ENCODE peak calls at places on chromosomes 1 and 21, in four cellular contexts. G is BJ, O is A549, I is HL-60. Q is an unnamed sample.

GRCh38 chr1:36014722-36015220 is 69.1 kb upstream of the TEKT2 start:
- DNase-seq in I (no peak), G (no peak), O (no peak), Q (no peak)

GRCh38 chr1:29984544-29985375 is 738.6 kb downstream of the MATN1 start:
- DNase-seq in O (no peak), G (no peak), I (no peak), Q (no peak)

GRCh38 chr21:25895565-25896205 is 160.9 kb downstream of the GABPA start:
- DNase-seq in G (no peak), I (peak), O (no peak), Q (no peak)

GRCh38 chr1:198575715-198576641 is 35.5 kb upstream of the ATP6V1G3 start:
- DNase-seq in O (peak), G (no peak), I (peak), Q (no peak)

GRCh38 chr1:200590001-200590400 is 30.6 kb downstream of the KIF14 start:
- DNase-seq in I (no peak), G (no peak), O (no peak), Q (no peak)

GRCh38 chr1:33667386-33668282 is 195.2 kb downstream of the ZSCAN20 start:
- DNase-seq in I (no peak), O (no peak), G (no peak), Q (no peak)

GRCh38 chr21:45979141-45979631 is 2.4 kb upstream of the COL6A1 start:
- DNase-seq in O (no peak), I (no peak), G (no peak), Q (no peak)

GRCh38 chr1:243982451-243983018 is 68.5 kb upstream of the ZBTB18 start:
- DNase-seq in O (no peak), G (no peak), I (no peak), Q (no peak)

GRCh38 chr1:23423415-23424170 is 955 bp downstream of the TCEA3 start:
- DNase-seq in I (no peak), O (no peak), G (no peak), Q (no peak)

GRCh38 chr1:233945979-233946378 is 41.5 kb downstream of the SLC35F3 start:
- DNase-seq in I (no peak), G (no peak), O (no peak), Q (no peak)

GRCh38 chr1:248047008-248047407 is 372 bp downstream of the OR2L3 start:
- DNase-seq in I (no peak), O (no peak), G (no peak), Q (no peak)

GRCh38 chr1:55420866-55421265 is 205.7 kb upstream of the USP24 start:
- DNase-seq in I (no peak), O (no peak), G (no peak), Q (no peak)

GRCh38 chr1:115063238-115063901 is 25.9 kb downstream of the TSPAN2 start:
- DNase-seq in I (no peak), G (no peak), O (no peak), Q (no peak)

GRCh38 chr1:19861034-19861433 is 21.2 kb upstream of the OTUD3 start:
- DNase-seq in I (no peak), O (no peak), G (peak), Q (no peak)

GRCh38 chr1:162385280-162385623 is 3.7 kb downstream of the C1orf226 start:
- DNase-seq in O (no peak), G (no peak), I (no peak), Q (no peak)

GRCh38 chr21:42063578-42064521 is 7.3 kb upstream of the UMODL1 start:
- DNase-seq in O (no peak), G (no peak), I (peak), Q (no peak)

GRCh38 chr21:42061866-42062542 is 9.1 kb upstream of the UMODL1 start:
- DNase-seq in G (no peak), I (no peak), O (no peak), Q (no peak)

GRCh38 chr21:42061195-42061865 is 9.8 kb upstream of the UMODL1 start:
- DNase-seq in O (no peak), I (peak), G (no peak), Q (no peak)

GRCh38 chr21:42063206-42063577 is 7.9 kb upstream of the UMODL1 start:
- DNase-seq in G (no peak), O (no peak), I (no peak), Q (no peak)

GRCh38 chr21:42062543-42063022 is 8.5 kb upstream of the UMODL1 start:
- DNase-seq in I (no peak), G (no peak), O (no peak), Q (no peak)
- H3K4me3 ChIP-seq in I (no peak), G (no peak), O (no peak), Q (no peak)

GRCh38 chr1:206468571-206468970 is 1.7 kb upstream of the IKBKE start:
- DNase-seq in I (peak), O (no peak), G (no peak), Q (no peak)
- TF ChIP-seq CTCF in I (peak), O (no peak), G (no peak), Q (no peak)

DNA sequence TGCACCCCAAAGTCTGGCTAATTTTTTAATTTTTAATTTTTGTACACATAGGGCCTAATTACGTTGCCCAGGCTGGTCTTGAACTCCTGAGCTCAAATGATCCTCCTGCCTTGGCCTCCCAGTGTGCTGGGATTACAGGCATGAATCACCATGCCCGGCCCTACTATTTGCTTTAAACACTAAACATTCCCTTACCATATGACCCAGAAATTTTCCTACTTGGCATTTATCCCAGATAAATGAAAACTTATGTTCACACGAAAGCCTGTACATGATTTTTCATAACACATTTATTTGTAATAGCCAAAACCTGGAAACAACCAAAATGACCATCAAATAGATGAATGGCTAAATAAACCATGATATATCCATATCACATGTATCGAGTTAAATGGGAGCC is 35.8 kb downstream of the NDUFS5 start:
- DNase-seq in G (no peak), I (no peak), O (peak), Q (no peak)
- H3K4me3 ChIP-seq in G (no peak), I (no peak), O (no peak), Q (no peak)

DNA sequence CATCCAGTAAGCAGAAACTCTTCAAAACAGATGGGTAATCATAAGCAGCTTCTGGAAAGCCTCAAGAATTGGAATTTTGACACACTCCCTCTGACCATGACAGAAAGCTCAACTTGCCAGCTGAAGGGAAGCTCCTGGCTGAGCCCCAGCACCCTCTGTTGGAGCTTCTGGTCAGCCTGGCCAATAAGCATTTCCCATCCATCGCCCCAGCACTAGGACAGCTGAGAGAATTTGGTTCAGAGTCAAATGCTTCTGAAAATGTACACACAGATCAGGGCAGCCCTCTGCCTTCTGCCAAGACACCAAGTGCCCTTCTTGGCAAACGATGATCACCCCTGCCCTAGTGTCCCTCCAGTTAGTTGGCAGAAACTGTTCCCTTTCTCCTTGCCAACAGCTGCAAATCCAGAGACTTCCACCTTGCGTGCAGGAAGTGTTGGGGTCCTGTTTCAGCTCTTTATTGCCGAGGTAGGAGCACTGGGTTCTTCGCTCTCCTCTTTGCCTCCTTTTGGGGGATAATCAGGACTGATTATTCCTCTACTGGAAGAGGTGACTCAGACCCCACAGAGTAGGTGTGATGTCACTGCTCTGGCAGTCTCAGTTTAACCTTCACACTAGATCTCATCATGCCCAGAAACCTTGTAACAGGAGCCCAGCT is 11.9 kb downstream of the PIGV start:
- DNase-seq in O (no peak), G (no peak), I (no peak), Q (no peak)
- TF ChIP-seq CTCF in O (no peak), G (peak), I (no peak), Q (no peak)

GRCh38 chr1:6418668-6419396 is 887 bp downstream of the HES2 start:
- DNase-seq in O (no peak), I (no peak), G (no peak), Q (no peak)

GRCh38 chr1:6417961-6418667 is 1.6 kb downstream of the HES2 start:
- DNase-seq in G (no peak), O (no peak), I (no peak), Q (no peak)

GRCh38 chr1:6420594-6421042 is 899 bp upstream of the HES2 start:
- DNase-seq in G (no peak), O (no peak), I (no peak), Q (no peak)

GRCh38 chr1:6419803-6420593 is at the start of gene HES2:
- DNase-seq in G (no peak), I (no peak), O (no peak), Q (no peak)

GRCh38 chr1:6419397-6419802 is 319 bp downstream of the HES2 start:
- DNase-seq in O (peak), G (no peak), I (no peak), Q (no peak)
- H3K4me3 ChIP-seq in O (peak), G (peak), I (no peak), Q (peak)

GRCh38 chr21:37746849-37747248 is 169.4 kb downstream of the KCNJ6 start:
- DNase-seq in G (no peak), I (no peak), O (no peak), Q (no peak)
- TF ChIP-seq CTCF in G (no peak), I (no peak), O (no peak), Q (peak)

DNA sequence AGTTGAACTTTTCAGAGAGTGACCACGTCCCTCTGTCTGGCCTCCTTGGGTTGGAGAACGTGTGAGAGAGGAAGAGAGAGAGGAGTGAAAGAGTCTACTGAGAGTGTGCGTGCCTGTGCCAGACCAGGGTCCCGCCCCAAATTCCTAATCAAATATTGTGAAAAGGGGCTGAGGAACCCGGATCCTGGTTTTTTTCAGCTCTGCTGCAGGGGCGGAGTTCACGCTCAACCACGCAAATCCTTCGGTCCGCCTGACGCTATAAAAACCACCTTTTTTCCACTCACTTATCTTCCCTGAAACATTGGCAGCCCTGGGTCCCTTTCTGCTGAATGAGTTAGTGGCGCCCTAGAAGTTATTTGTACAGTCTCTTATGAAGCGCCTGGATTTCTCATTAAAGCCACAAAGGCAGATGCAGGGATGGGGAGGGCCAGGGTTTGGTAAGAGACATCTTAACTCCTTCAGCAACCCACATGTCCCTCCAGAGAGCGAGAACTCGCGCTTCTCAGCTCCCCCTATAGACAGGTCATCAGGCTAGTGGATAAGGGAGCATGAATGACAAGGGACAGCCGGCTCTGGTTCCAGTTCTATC is at the start of gene FMOD:
- DNase-seq in G (no peak), I (no peak), O (no peak), Q (no peak)
- H3K4me3 ChIP-seq in G (peak), I (no peak), O (no peak), Q (no peak)

GRCh38 chr1:18353528-18353927 is 127.2 kb upstream of the KLHDC7A start:
- DNase-seq in G (no peak), O (no peak), I (no peak), Q (no peak)

GRCh38 chr1:18352640-18353245 is 128.0 kb upstream of the KLHDC7A start:
- DNase-seq in I (no peak), G (no peak), O (no peak), Q (no peak)

GRCh38 chr1:18351735-18352134 is 129.0 kb upstream of the KLHDC7A start:
- DNase-seq in O (no peak), I (no peak), G (no peak), Q (no peak)

GRCh38 chr1:18354657-18355056 is 126.1 kb upstream of the KLHDC7A start:
- DNase-seq in O (no peak), G (no peak), I (no peak), Q (no peak)

DNA sequence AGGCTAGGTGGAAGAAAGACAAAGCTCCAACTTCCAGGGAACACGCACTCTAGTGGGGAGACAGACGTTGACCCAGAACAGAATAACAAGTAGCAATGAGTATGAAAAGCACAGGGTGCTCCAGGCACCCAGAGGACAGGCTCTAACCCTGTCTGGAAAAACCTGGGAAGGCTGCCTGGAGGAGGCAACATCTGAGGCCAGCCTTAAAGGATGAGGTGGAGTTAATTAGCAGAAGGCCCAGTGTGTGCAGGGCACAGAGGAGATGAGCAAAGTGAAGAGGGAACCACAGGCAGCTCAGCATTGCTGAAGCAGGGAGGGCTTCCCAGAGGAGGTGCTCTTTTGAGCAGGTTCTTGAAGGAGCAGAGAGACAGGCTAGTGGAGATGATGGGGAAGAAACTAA is 126.7 kb upstream of the KLHDC7A start:
- DNase-seq in G (no peak), O (no peak), I (no peak), Q (no peak)
- TF ChIP-seq CTCF in G (no peak), O (no peak), I (no peak), Q (no peak)

GRCh38 chr1:226680653-226681052 is 58.4 kb downstream of the ITPKB start:
- DNase-seq in I (no peak), O (no peak), G (no peak), Q (no peak)
- H3K4me3 ChIP-seq in I (no peak), O (no peak), G (peak), Q (no peak)

Q was measured in epithelial cell of proximal tubule.